ENCODE peak calls at places on chromosome 2, in eight cellular contexts. A, N, M, X, U, L, P and R are unnamed samples.

GRCh38 chr2:3423492-3424170 is 44.1 kb downstream of the TRAPPC12 start:
- DNase-seq in A (peak; percentile 40), N (peak; percentile 82), M (peak; percentile 83), X (no peak), U (peak; percentile 31), L (peak; percentile 64), P (peak; percentile 93), R (no peak)

GRCh38 chr2:73203055-73203681 is 794 bp downstream of the NOTO start:
- DNase-seq in A (no peak), N (peak; percentile 40), M (no peak), X (no peak), U (no peak), L (no peak), P (no peak), R (no peak)

GRCh38 chr2:141331127-141331526 is 799.7 kb downstream of the LRP1B start:
- DNase-seq in A (peak; percentile 40), N (no peak), M (no peak), X (peak; percentile 27), U (no peak), L (no peak), P (no peak), R (peak; percentile 41)

GRCh38 chr2:86032861-86033595 is 72.7 kb downstream of the POLR1A start:
- DNase-seq in A (no peak), N (no peak), M (no peak), X (no peak), U (no peak), L (no peak), P (no peak), R (no peak)

GRCh38 chr2:47486858-47487497 is 84.0 kb downstream of the MSH2 start:
- DNase-seq in A (no peak), N (no peak), M (no peak), X (no peak), U (no peak), L (no peak), P (no peak), R (no peak)

GRCh38 chr2:46802665-46803550 is 112.7 kb downstream of the MCFD2 start:
- DNase-seq in A (peak; percentile 36), N (no peak), M (peak; percentile 66), X (no peak), U (no peak), L (peak; percentile 15), P (no peak), R (no peak)

GRCh38 chr2:58891828-58892366 is 650.8 kb upstream of the FANCL start:
- DNase-seq in A (no peak), N (no peak), M (no peak), X (no peak), U (no peak), L (no peak), P (no peak), R (no peak)

GRCh38 chr2:222835142-222835822 is 25.6 kb upstream of the ACSL3 start:
- DNase-seq in A (no peak), N (no peak), M (no peak), X (no peak), U (no peak), L (peak; percentile 51), P (no peak), R (no peak)

GRCh38 chr2:230564805-230565779 is 147.6 kb upstream of the CAB39 start:
- DNase-seq in A (peak; percentile 33), N (no peak), M (no peak), X (no peak), U (no peak), L (no peak), P (no peak), R (no peak)